ENCODE peak calls at places on chromosome 21, in eight cellular contexts. One of them, this sample, is unnamed.
A peak's percentile ranks its signal among the peaks of the same experiment; 100 is the strongest.

GRCh38 chr21:43190544-43191340 is 21.9 kb downstream of the CRYAA start:
- DNase-seq in GM12864: no peak
- DNase-seq in colonic mucosa: peak; percentile 14
- DNase-seq in fibroblast of pulmonary artery: no peak
- DNase-seq in GM13977: no peak
- DNase-seq in DND-41: no peak
- DNase-seq in fibroblast of the aortic adventitia: no peak
- DNase-seq in type B pancreatic cell: peak; percentile 51
- DNase-seq in this sample: no peak

GRCh38 chr21:46622226-46622625 is 13.2 kb upstream of the PRMT2 start:
- DNase-seq in GM12864: no peak
- DNase-seq in colonic mucosa: no peak
- DNase-seq in fibroblast of pulmonary artery: no peak
- DNase-seq in GM13977: no peak
- DNase-seq in DND-41: peak; percentile 84
- DNase-seq in fibroblast of the aortic adventitia: no peak
- DNase-seq in type B pancreatic cell: no peak
- DNase-seq in this sample: no peak

GRCh38 chr21:27079807-27080206 is 112.9 kb upstream of the ADAMTS5 start:
- DNase-seq in GM12864: no peak
- DNase-seq in colonic mucosa: no peak
- DNase-seq in fibroblast of pulmonary artery: no peak
- DNase-seq in GM13977: no peak
- DNase-seq in DND-41: no peak
- DNase-seq in fibroblast of the aortic adventitia: no peak
- DNase-seq in type B pancreatic cell: no peak
- DNase-seq in this sample: no peak

GRCh38 chr21:41827951-41828883 is 50.9 kb downstream of the PRDM15 start:
- DNase-seq in GM12864: no peak
- DNase-seq in colonic mucosa: no peak
- DNase-seq in fibroblast of pulmonary artery: no peak
- DNase-seq in GM13977: no peak
- DNase-seq in DND-41: no peak
- DNase-seq in fibroblast of the aortic adventitia: no peak
- DNase-seq in type B pancreatic cell: no peak
- DNase-seq in this sample: no peak

GRCh38 chr21:41786521-41786987 is 19.7 kb upstream of the RIPK4 start:
- DNase-seq in GM12864: no peak
- DNase-seq in colonic mucosa: no peak
- DNase-seq in fibroblast of pulmonary artery: no peak
- DNase-seq in GM13977: no peak
- DNase-seq in DND-41: no peak
- DNase-seq in fibroblast of the aortic adventitia: peak; percentile 73
- DNase-seq in type B pancreatic cell: no peak
- DNase-seq in this sample: no peak

GRCh38 chr21:14548751-14549150 is 2.6 kb upstream of the SAMSN1 start:
- DNase-seq in GM12864: no peak
- DNase-seq in colonic mucosa: no peak
- DNase-seq in fibroblast of pulmonary artery: peak; percentile 56
- DNase-seq in GM13977: no peak
- DNase-seq in DND-41: no peak
- DNase-seq in fibroblast of the aortic adventitia: no peak
- DNase-seq in type B pancreatic cell: no peak
- DNase-seq in this sample: no peak

GRCh38 chr21:46226146-46226545 is 2.4 kb downstream of the LSS start:
- DNase-seq in GM12864: no peak
- DNase-seq in colonic mucosa: no peak
- DNase-seq in fibroblast of pulmonary artery: peak; percentile 30
- DNase-seq in GM13977: no peak
- DNase-seq in DND-41: no peak
- DNase-seq in fibroblast of the aortic adventitia: peak; percentile 29
- DNase-seq in type B pancreatic cell: no peak
- DNase-seq in this sample: no peak

GRCh38 chr21:44549525-44550211 is 1.6 kb downstream of the KRTAP10-2 start:
- DNase-seq in GM12864: no peak
- DNase-seq in colonic mucosa: no peak
- DNase-seq in fibroblast of pulmonary artery: no peak
- DNase-seq in GM13977: no peak
- DNase-seq in DND-41: no peak
- DNase-seq in fibroblast of the aortic adventitia: no peak
- DNase-seq in type B pancreatic cell: no peak
- DNase-seq in this sample: no peak

GRCh38 chr21:14551741-14552140 is 5.6 kb upstream of the SAMSN1 start:
- DNase-seq in GM12864: no peak
- DNase-seq in colonic mucosa: no peak
- DNase-seq in fibroblast of pulmonary artery: no peak
- DNase-seq in GM13977: no peak
- DNase-seq in DND-41: no peak
- DNase-seq in fibroblast of the aortic adventitia: no peak
- DNase-seq in type B pancreatic cell: no peak
- DNase-seq in this sample: no peak

GRCh38 chr21:33817663-33818433 is 97.8 kb downstream of the ATP5PO start:
- DNase-seq in GM12864: no peak
- DNase-seq in colonic mucosa: no peak
- DNase-seq in fibroblast of pulmonary artery: no peak
- DNase-seq in GM13977: no peak
- DNase-seq in DND-41: no peak
- DNase-seq in fibroblast of the aortic adventitia: no peak
- DNase-seq in type B pancreatic cell: no peak
- DNase-seq in this sample: no peak

GRCh38 chr21:45528028-45528705 is 14.1 kb downstream of the SLC19A1 start:
- DNase-seq in GM12864: no peak
- DNase-seq in colonic mucosa: no peak
- DNase-seq in fibroblast of pulmonary artery: no peak
- DNase-seq in GM13977: no peak
- DNase-seq in DND-41: no peak
- DNase-seq in fibroblast of the aortic adventitia: no peak
- DNase-seq in type B pancreatic cell: peak; percentile 58
- DNase-seq in this sample: no peak

GRCh38 chr21:41830764-41831452 is 48.2 kb downstream of the PRDM15 start:
- DNase-seq in GM12864: no peak
- DNase-seq in colonic mucosa: no peak
- DNase-seq in fibroblast of pulmonary artery: no peak
- DNase-seq in GM13977: no peak
- DNase-seq in DND-41: no peak
- DNase-seq in fibroblast of the aortic adventitia: no peak
- DNase-seq in type B pancreatic cell: no peak
- DNase-seq in this sample: no peak

GRCh38 chr21:28770867-28771661 is 221.6 kb downstream of the LTN1 start:
- DNase-seq in GM12864: no peak
- DNase-seq in colonic mucosa: no peak
- DNase-seq in fibroblast of pulmonary artery: peak; percentile 40
- DNase-seq in GM13977: no peak
- DNase-seq in DND-41: no peak
- DNase-seq in fibroblast of the aortic adventitia: peak; percentile 74
- DNase-seq in type B pancreatic cell: no peak
- DNase-seq in this sample: no peak

GRCh38 chr21:45880097-45881068 is 101.2 kb upstream of the COL6A1 start:
- DNase-seq in GM12864: peak; percentile 24
- DNase-seq in colonic mucosa: peak; percentile 68
- DNase-seq in fibroblast of pulmonary artery: peak; percentile 80
- DNase-seq in GM13977: peak; percentile 80
- DNase-seq in DND-41: peak; percentile 66
- DNase-seq in fibroblast of the aortic adventitia: peak; percentile 73
- DNase-seq in type B pancreatic cell: no peak
- DNase-seq in this sample: peak; percentile 79

GRCh38 chr21:46421191-46421750 is 37.4 kb upstream of the DIP2A start:
- DNase-seq in GM12864: no peak
- DNase-seq in colonic mucosa: no peak
- DNase-seq in fibroblast of pulmonary artery: no peak
- DNase-seq in GM13977: no peak
- DNase-seq in DND-41: no peak
- DNase-seq in fibroblast of the aortic adventitia: no peak
- DNase-seq in type B pancreatic cell: no peak
- DNase-seq in this sample: no peak

GRCh38 chr21:34859976-34860653 is 189.0 kb downstream of the RUNX1 start:
- DNase-seq in GM12864: no peak
- DNase-seq in colonic mucosa: no peak
- DNase-seq in fibroblast of pulmonary artery: no peak
- DNase-seq in GM13977: no peak
- DNase-seq in DND-41: no peak
- DNase-seq in fibroblast of the aortic adventitia: no peak
- DNase-seq in type B pancreatic cell: no peak
- DNase-seq in this sample: no peak

GRCh38 chr21:34861302-34861701 is 187.8 kb downstream of the RUNX1 start:
- DNase-seq in GM12864: no peak
- DNase-seq in colonic mucosa: no peak
- DNase-seq in fibroblast of pulmonary artery: no peak
- DNase-seq in GM13977: no peak
- DNase-seq in DND-41: no peak
- DNase-seq in fibroblast of the aortic adventitia: no peak
- DNase-seq in type B pancreatic cell: no peak
- DNase-seq in this sample: no peak

GRCh38 chr21:34858559-34858958 is 189.8 kb downstream of the CLIC6 start:
- DNase-seq in GM12864: no peak
- DNase-seq in colonic mucosa: no peak
- DNase-seq in fibroblast of pulmonary artery: no peak
- DNase-seq in GM13977: no peak
- DNase-seq in DND-41: no peak
- DNase-seq in fibroblast of the aortic adventitia: no peak
- DNase-seq in type B pancreatic cell: no peak
- DNase-seq in this sample: no peak

GRCh38 chr21:34857122-34857713 is 188.4 kb downstream of the CLIC6 start:
- DNase-seq in GM12864: no peak
- DNase-seq in colonic mucosa: no peak
- DNase-seq in fibroblast of pulmonary artery: no peak
- DNase-seq in GM13977: no peak
- DNase-seq in DND-41: peak; percentile 1
- DNase-seq in fibroblast of the aortic adventitia: no peak
- DNase-seq in type B pancreatic cell: no peak
- DNase-seq in this sample: no peak

GRCh38 chr21:34857874-34858273 is 189.1 kb downstream of the CLIC6 start:
- DNase-seq in GM12864: no peak
- DNase-seq in colonic mucosa: no peak
- DNase-seq in fibroblast of pulmonary artery: no peak
- DNase-seq in GM13977: no peak
- DNase-seq in DND-41: peak; percentile 2
- DNase-seq in fibroblast of the aortic adventitia: no peak
- DNase-seq in type B pancreatic cell: no peak
- DNase-seq in this sample: no peak
- TF ChIP-seq CTCF in GM12864: peak; percentile 36
- TF ChIP-seq CTCF in colonic mucosa: no peak
- TF ChIP-seq CTCF in fibroblast of pulmonary artery: peak; percentile 20
- TF ChIP-seq CTCF in GM13977: no peak
- TF ChIP-seq CTCF in DND-41: peak; percentile 26
- TF ChIP-seq CTCF in fibroblast of the aortic adventitia: peak; percentile 34
- TF ChIP-seq CTCF in type B pancreatic cell: peak; percentile 43
- TF ChIP-seq CTCF in this sample: no peak

DNA sequence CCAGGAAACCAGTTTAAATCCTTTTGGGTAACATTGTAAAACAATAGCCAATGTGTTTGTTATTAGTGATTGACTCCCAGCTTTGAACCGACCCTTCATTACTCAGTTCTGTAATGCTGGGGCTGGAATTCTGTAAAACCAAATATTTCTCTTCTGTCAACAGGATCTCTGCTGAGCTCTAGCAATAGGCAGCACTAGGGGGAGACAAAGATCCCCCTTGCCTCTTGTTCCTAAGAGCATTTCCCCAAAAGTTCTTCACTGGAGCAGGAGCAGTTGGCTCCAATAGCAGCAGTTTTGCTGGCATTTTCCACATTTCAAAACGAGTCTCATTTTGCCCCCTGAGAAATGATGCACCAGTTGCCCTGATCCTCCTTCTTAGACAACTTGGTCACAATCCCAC is 1671.1 kb downstream of the MRPL39 start:
- DNase-seq in GM12864: no peak
- DNase-seq in colonic mucosa: no peak
- DNase-seq in fibroblast of pulmonary artery: peak; percentile 33
- DNase-seq in GM13977: no peak
- DNase-seq in DND-41: peak; percentile 25
- DNase-seq in fibroblast of the aortic adventitia: peak; percentile 25
- DNase-seq in type B pancreatic cell: no peak
- DNase-seq in this sample: no peak
- TF ChIP-seq CTCF in GM12864: peak; percentile 35
- TF ChIP-seq CTCF in colonic mucosa: no peak
- TF ChIP-seq CTCF in fibroblast of pulmonary artery: peak; percentile 43
- TF ChIP-seq CTCF in GM13977: peak; percentile 30
- TF ChIP-seq CTCF in DND-41: peak; percentile 60
- TF ChIP-seq CTCF in fibroblast of the aortic adventitia: peak; percentile 46
- TF ChIP-seq CTCF in type B pancreatic cell: peak; percentile 56
- TF ChIP-seq CTCF in this sample: peak; percentile 22

GRCh38 chr21:17931080-17931479 is 111.9 kb upstream of the C21orf91 start:
- DNase-seq in GM12864: no peak
- DNase-seq in colonic mucosa: no peak
- DNase-seq in fibroblast of pulmonary artery: no peak
- DNase-seq in GM13977: no peak
- DNase-seq in DND-41: peak; percentile 15
- DNase-seq in fibroblast of the aortic adventitia: no peak
- DNase-seq in type B pancreatic cell: no peak
- DNase-seq in this sample: no peak

GRCh38 chr21:17925900-17926299 is 106.7 kb upstream of the C21orf91 start:
- DNase-seq in GM12864: no peak
- DNase-seq in colonic mucosa: no peak
- DNase-seq in fibroblast of pulmonary artery: peak; percentile 45
- DNase-seq in GM13977: no peak
- DNase-seq in DND-41: no peak
- DNase-seq in fibroblast of the aortic adventitia: peak; percentile 24
- DNase-seq in type B pancreatic cell: no peak
- DNase-seq in this sample: no peak

GRCh38 chr21:17929514-17929913 is 110.4 kb upstream of the C21orf91 start:
- DNase-seq in GM12864: no peak
- DNase-seq in colonic mucosa: no peak
- DNase-seq in fibroblast of pulmonary artery: no peak
- DNase-seq in GM13977: no peak
- DNase-seq in DND-41: no peak
- DNase-seq in fibroblast of the aortic adventitia: no peak
- DNase-seq in type B pancreatic cell: no peak
- DNase-seq in this sample: no peak

GRCh38 chr21:17925000-17925610 is 105.9 kb upstream of the C21orf91 start:
- DNase-seq in GM12864: peak; percentile 42
- DNase-seq in colonic mucosa: peak; percentile 58
- DNase-seq in fibroblast of pulmonary artery: peak; percentile 71
- DNase-seq in GM13977: peak; percentile 70
- DNase-seq in DND-41: peak; percentile 50
- DNase-seq in fibroblast of the aortic adventitia: peak; percentile 63
- DNase-seq in type B pancreatic cell: no peak
- DNase-seq in this sample: peak; percentile 69

GRCh38 chr21:17930102-17930501 is 110.9 kb upstream of the C21orf91 start:
- DNase-seq in GM12864: no peak
- DNase-seq in colonic mucosa: no peak
- DNase-seq in fibroblast of pulmonary artery: no peak
- DNase-seq in GM13977: no peak
- DNase-seq in DND-41: no peak
- DNase-seq in fibroblast of the aortic adventitia: no peak
- DNase-seq in type B pancreatic cell: no peak
- DNase-seq in this sample: no peak
- TF ChIP-seq CTCF in GM12864: no peak
- TF ChIP-seq CTCF in colonic mucosa: no peak
- TF ChIP-seq CTCF in fibroblast of pulmonary artery: no peak
- TF ChIP-seq CTCF in GM13977: no peak
- TF ChIP-seq CTCF in DND-41: no peak
- TF ChIP-seq CTCF in fibroblast of the aortic adventitia: no peak
- TF ChIP-seq CTCF in type B pancreatic cell: no peak
- TF ChIP-seq CTCF in this sample: no peak

DNA sequence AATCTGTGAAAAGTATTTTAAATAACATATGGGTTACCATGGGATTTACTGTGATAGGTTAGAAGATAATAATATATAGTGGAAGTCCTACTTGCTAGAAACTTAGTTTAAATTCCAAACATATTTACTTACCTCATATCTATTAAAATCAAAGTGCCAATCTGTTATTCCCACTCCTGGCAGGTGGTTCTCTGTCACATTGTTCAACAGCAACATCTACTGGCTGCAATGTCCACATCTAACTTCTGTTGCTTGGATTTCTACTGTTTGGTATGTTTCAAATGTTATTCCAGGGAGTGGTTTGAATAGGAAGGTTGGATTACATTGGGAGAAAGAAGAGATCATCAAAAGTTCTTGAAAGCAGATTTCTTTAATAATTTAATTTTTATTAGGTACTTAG is 122.5 kb upstream of the NCAM2 start:
- DNase-seq in GM12864: no peak
- DNase-seq in colonic mucosa: no peak
- DNase-seq in fibroblast of pulmonary artery: no peak
- DNase-seq in GM13977: no peak
- DNase-seq in DND-41: no peak
- DNase-seq in fibroblast of the aortic adventitia: no peak
- DNase-seq in type B pancreatic cell: no peak
- DNase-seq in this sample: no peak
- TF ChIP-seq CTCF in GM12864: no peak
- TF ChIP-seq CTCF in colonic mucosa: no peak
- TF ChIP-seq CTCF in fibroblast of pulmonary artery: no peak
- TF ChIP-seq CTCF in GM13977: no peak
- TF ChIP-seq CTCF in DND-41: no peak
- TF ChIP-seq CTCF in fibroblast of the aortic adventitia: no peak
- TF ChIP-seq CTCF in type B pancreatic cell: no peak
- TF ChIP-seq CTCF in this sample: no peak

This sample was measured in GM20000.